ENCODE peak calls at places on chromosome 22, in nine cellular contexts. Y is upper lobe of right lung, S is right lobe of liver, N is NB4, W is tibial nerve, M is thoracic aorta, X is HFFc6, Q is progenitor cell of endocrine pancreas, E is neural crest cell. Z is an unnamed sample.

GRCh38 chr22:23369054-23369685 is 188.9 kb downstream of the BCR start:
- DNase-seq in Y (no peak), S (no peak), N (no peak), W (no peak), M (no peak), X (no peak), Q (no peak), E (no peak), Z (no peak)

GRCh38 chr22:33565580-33565995 is 354.7 kb downstream of the LARGE1 start:
- DNase-seq in Y (no peak), S (no peak), N (no peak), W (no peak), M (no peak), X (no peak), Q (no peak), E (no peak), Z (no peak)

GRCh38 chr22:24474221-24474620 is 20.9 kb upstream of the UPB1 start:
- DNase-seq in Y (no peak), S (peak), N (no peak), W (no peak), M (no peak), X (peak), Q (no peak), E (no peak), Z (peak)

GRCh38 chr22:25514436-25514835 is 50.0 kb upstream of the GRK3 start:
- DNase-seq in Y (no peak), S (no peak), N (no peak), W (no peak), M (no peak), X (no peak), Q (no peak), E (no peak), Z (peak)

GRCh38 chr22:37329239-37330140 is 47.2 kb downstream of the CYTH4 start:
- DNase-seq in Y (no peak), S (no peak), N (no peak), W (no peak), M (no peak), X (peak), Q (no peak), E (no peak), Z (no peak)

GRCh38 chr22:47123006-47123826 is 360.8 kb downstream of the TBC1D22A start:
- DNase-seq in Y (peak), S (no peak), N (no peak), W (no peak), M (no peak), X (no peak), Q (no peak), E (no peak), Z (peak)

GRCh38 chr22:29330753-29331152 is 15.3 kb upstream of the RASL10A start:
- DNase-seq in Y (no peak), S (peak), N (peak), W (no peak), M (no peak), X (peak), Q (no peak), E (peak), Z (no peak)

GRCh38 chr22:26646158-26646557 is 11.2 kb upstream of the MIAT start:
- DNase-seq in Y (no peak), S (no peak), N (no peak), W (no peak), M (no peak), X (peak), Q (no peak), E (no peak), Z (no peak)

GRCh38 chr22:45968751-45969413 is 8.1 kb downstream of the WNT7B start:
- DNase-seq in Y (no peak), S (no peak), N (peak), W (no peak), M (no peak), X (peak), Q (no peak), E (no peak), Z (peak)

GRCh38 chr22:39661842-39662676 is 91.5 kb downstream of the CACNA1I start:
- DNase-seq in Y (no peak), S (no peak), N (no peak), W (no peak), M (no peak), X (no peak), Q (peak), E (no peak), Z (peak)

GRCh38 chr22:24424001-24424900 is 3.1 kb upstream of the ADORA2A start:
- DNase-seq in Y (no peak), S (peak), N (peak), W (no peak), M (no peak), X (no peak), Q (no peak), E (no peak), Z (no peak)

GRCh38 chr22:33864723-33865130 is 55.5 kb downstream of the LARGE1 start:
- DNase-seq in Y (no peak), S (peak), N (peak), W (no peak), M (no peak), X (no peak), Q (no peak), E (no peak), Z (no peak)

GRCh38 chr22:37566903-37567798 is 6.9 kb downstream of the CDC42EP1 start:
- DNase-seq in Y (peak), S (peak), N (peak), W (peak), M (no peak), X (no peak), Q (peak), E (peak), Z (no peak)

GRCh38 chr22:17120281-17120680 is 879 bp downstream of the TMEM121B start:
- DNase-seq in Y (peak), S (peak), N (peak), W (no peak), M (no peak), X (no peak), Q (peak), E (peak), Z (peak)

GRCh38 chr22:45268958-45269844 is 15.5 kb upstream of the UPK3A start:
- DNase-seq in Y (peak), S (peak), N (peak), W (peak), M (no peak), X (peak), Q (peak), E (peak), Z (peak)

GRCh38 chr22:39965749-39966148 is 5.6 kb downstream of the TMA7B start:
- DNase-seq in Y (no peak), S (no peak), N (no peak), W (no peak), M (no peak), X (no peak), Q (no peak), E (no peak), Z (no peak)

GRCh38 chr22:46576556-46577351 is 39.3 kb upstream of the CELSR1 start:
- DNase-seq in Y (peak), S (peak), N (peak), W (no peak), M (no peak), X (no peak), Q (peak), E (no peak), Z (peak)

GRCh38 chr22:23534201-23534850 is 45.8 kb downstream of the IGLL1 start:
- DNase-seq in Y (peak), S (peak), N (no peak), W (no peak), M (no peak), X (no peak), Q (no peak), E (no peak), Z (no peak)

GRCh38 chr22:45717787-45718186 is 46.2 kb downstream of the ATXN10 start:
- DNase-seq in Y (no peak), S (no peak), N (no peak), W (no peak), M (no peak), X (peak), Q (no peak), E (no peak), Z (peak)

GRCh38 chr22:46043816-46044717 is 67.1 kb upstream of the WNT7B start:
- DNase-seq in Y (peak), S (peak), N (no peak), W (no peak), M (no peak), X (no peak), Q (no peak), E (no peak), Z (no peak)

GRCh38 chr22:49368221-49368975 is 459.3 kb downstream of the BRD1 start:
- DNase-seq in Y (peak), S (no peak), N (no peak), W (peak), M (no peak), X (no peak), Q (no peak), E (no peak), Z (no peak)

GRCh38 chr22:49255154-49255553 is 572.5 kb downstream of the BRD1 start:
- DNase-seq in Y (no peak), S (no peak), N (no peak), W (no peak), M (no peak), X (no peak), Q (no peak), E (no peak), Z (no peak)

GRCh38 chr22:49328630-49329405 is 498.9 kb downstream of the BRD1 start:
- DNase-seq in Y (peak), S (no peak), N (no peak), W (no peak), M (no peak), X (no peak), Q (peak), E (no peak), Z (no peak)

GRCh38 chr22:48925450-48925849 is 902.2 kb downstream of the BRD1 start:
- DNase-seq in Y (no peak), S (no peak), N (no peak), W (no peak), M (no peak), X (no peak), Q (no peak), E (no peak), Z (no peak)

GRCh38 chr22:24810043-24810749 is 4.2 kb downstream of the SGSM1 start:
- DNase-seq in Y (no peak), S (no peak), N (no peak), W (no peak), M (peak), X (no peak), Q (no peak), E (no peak), Z (no peak)

GRCh38 chr22:29503811-29504372 is 23.9 kb downstream of the NEFH start:
- DNase-seq in Y (no peak), S (peak), N (peak), W (peak), M (no peak), X (peak), Q (no peak), E (no peak), Z (no peak)

DNA sequence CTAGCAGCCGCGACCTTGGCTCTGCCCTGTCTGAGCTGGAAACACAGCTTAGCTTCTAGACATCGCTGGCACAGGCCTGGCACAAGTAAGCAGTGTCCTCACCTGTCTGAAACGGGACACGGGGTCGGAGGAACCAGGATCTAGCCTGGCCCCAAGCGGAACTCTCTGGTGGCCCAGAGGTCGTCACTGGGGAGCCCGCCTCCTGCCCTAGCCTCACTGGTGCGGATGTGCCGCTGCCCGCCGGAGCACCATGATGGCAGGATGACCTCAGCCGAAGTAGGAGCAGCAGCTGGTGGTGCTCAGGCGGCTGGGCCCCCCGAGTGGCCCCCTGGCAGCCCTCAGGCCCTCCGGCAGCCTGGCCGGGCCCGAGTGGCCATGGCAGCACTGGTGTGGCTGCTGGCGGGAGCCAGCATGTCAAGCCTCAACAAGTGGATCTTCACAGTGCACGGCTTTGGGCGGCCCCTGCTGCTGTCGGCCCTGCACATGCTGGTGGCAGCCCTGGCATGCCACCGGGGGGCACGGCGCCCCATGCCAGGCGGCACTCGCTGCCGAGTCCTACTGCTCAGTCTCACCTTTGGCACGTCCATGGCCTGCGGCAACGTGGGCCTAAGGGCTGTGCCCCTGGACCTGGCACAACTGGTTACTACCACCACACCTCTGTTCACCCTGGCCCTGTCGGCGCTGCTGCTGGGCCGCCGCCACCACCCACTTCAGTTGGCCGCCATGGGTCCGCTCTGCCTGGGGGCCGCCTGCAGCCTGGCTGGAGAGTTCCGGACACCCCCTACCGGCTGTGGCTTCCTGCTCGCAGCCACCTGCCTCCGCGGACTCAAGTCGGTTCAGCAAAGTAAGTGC is 871 bp downstream of the SLC35E4 start:
- DNase-seq in Y (no peak), S (no peak), N (no peak), W (no peak), M (no peak), X (no peak), Q (no peak), E (no peak), Z (no peak)
- TF ChIP-seq CTCF in Y (no peak), S (no peak), N (no peak), W (no peak), M (no peak), X (no peak), Q (no peak), E (no peak), Z (no peak)

GRCh38 chr22:27800250-27801131 is 1.1 kb downstream of the MN1 start:
- DNase-seq in Y (no peak), S (no peak), N (no peak), W (no peak), M (no peak), X (no peak), Q (no peak), E (peak), Z (peak)

GRCh38 chr22:27801616-27802388 is at the start of gene MN1:
- DNase-seq in Y (peak), S (peak), N (no peak), W (peak), M (no peak), X (no peak), Q (peak), E (peak), Z (peak)

GRCh38 chr22:27799334-27800249 is 2.0 kb downstream of the MN1 start:
- DNase-seq in Y (no peak), S (peak), N (no peak), W (no peak), M (no peak), X (no peak), Q (no peak), E (peak), Z (peak)

GRCh38 chr22:27802389-27803079 is 978 bp upstream of the MN1 start:
- DNase-seq in Y (no peak), S (no peak), N (no peak), W (no peak), M (no peak), X (no peak), Q (no peak), E (no peak), Z (no peak)

GRCh38 chr22:27801197-27801615 is 350 bp downstream of the MN1 start:
- DNase-seq in Y (peak), S (no peak), N (no peak), W (no peak), M (no peak), X (no peak), Q (peak), E (peak), Z (peak)
- TF ChIP-seq CTCF in Y (no peak), S (no peak), N (no peak), W (no peak), M (no peak), X (no peak), Q (no peak), E (no peak), Z (no peak)

DNA sequence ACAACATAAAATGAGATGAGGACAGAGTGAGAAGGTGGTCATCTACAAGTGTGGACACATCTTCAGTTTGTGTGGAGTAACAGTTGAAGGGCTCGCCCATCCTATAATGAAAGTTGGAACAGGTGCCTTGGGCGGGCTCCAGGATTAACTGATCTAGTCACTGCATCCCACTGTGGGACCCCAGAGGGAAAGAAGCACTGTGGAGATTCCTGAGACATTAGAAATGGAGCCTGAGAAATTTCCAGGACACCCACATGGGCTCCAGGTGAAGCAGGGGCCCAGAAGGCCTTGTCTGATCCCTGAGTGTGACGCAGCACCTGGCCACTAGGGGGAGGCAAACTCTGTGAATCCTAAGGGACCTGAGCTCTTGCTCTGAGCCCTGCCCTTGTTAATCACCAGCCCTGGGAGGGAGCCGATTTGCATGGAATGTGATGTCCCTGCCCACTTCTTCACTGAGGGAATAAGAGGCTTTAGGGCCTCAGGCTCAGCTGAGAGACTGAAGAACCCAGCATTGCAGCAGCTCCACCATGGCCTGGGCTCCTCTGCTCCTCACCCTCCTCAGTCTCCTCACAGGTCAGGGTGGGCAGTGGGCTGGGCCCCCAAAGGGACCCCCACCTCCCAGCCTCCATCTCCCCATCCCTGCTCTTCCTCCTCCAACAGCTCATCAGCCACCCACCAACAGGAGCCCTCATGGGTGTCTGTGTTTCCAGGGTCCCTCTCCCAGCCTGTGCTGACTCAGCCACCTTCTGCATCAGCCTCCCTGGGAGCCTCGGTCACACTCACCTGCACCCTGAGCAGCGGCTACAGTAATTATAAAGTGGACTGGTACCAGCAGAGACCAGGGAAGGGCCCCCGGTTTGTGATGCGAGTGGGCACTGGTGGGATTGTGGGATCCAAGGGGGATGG is 98.4 kb downstream of the VPREB1 start:
- DNase-seq in Y (peak), S (peak), N (peak), W (peak), M (no peak), X (no peak), Q (peak), E (peak), Z (peak)
- TF ChIP-seq CTCF in Y (peak), S (peak), N (peak), W (peak), M (peak), X (peak), Q (peak), E (peak), Z (peak)

GRCh38 chr22:35155403-35156025 is 89.6 kb downstream of the ISX start:
- DNase-seq in Y (peak), S (no peak), N (peak), W (no peak), M (no peak), X (no peak), Q (no peak), E (no peak), Z (no peak)
- TF ChIP-seq CTCF in Y (no peak), S (no peak), N (peak), W (no peak), M (no peak), X (no peak), Q (no peak), E (no peak), Z (no peak)

GRCh38 chr22:43481528-43482309 is 69.9 kb downstream of the MPPED1 start:
- DNase-seq in Y (no peak), S (no peak), N (peak), W (no peak), M (no peak), X (no peak), Q (no peak), E (no peak), Z (no peak)
- TF ChIP-seq CTCF in Y (no peak), S (no peak), N (peak), W (no peak), M (no peak), X (no peak), Q (peak), E (peak), Z (no peak)

DNA sequence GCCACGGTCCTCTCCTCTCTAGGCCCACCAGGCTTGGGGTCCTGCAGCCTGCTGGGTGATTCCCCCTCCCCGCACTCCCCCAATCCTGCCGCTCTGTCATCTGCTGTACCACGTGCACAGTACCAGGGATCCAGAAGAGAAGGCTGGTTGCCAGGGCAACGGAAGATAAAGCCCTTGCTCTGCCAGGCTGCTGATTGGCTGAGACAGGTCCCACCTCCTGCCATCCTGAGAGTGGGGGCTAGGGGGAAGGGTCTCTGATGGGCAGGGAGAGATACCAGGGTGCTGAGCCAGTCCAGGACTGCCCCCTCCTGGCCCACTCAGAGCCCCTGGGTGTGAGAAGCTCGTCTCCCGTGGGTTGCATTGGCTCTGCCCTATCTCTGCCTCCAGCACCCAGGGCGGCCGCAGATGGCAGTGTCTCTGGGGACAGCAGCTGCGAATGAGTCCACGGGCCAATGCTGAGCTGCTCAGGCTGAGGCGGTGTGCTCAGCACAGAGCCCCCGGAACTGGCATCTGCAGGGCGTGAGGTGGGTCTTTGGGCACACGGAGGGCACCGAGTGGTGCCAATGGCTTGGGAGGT is at the start of gene SMIM45:
- DNase-seq in Y (no peak), S (no peak), N (no peak), W (no peak), M (no peak), X (no peak), Q (no peak), E (peak), Z (no peak)
- TF ChIP-seq CTCF in Y (no peak), S (no peak), N (no peak), W (no peak), M (no peak), X (peak), Q (no peak), E (no peak), Z (no peak)

DNA sequence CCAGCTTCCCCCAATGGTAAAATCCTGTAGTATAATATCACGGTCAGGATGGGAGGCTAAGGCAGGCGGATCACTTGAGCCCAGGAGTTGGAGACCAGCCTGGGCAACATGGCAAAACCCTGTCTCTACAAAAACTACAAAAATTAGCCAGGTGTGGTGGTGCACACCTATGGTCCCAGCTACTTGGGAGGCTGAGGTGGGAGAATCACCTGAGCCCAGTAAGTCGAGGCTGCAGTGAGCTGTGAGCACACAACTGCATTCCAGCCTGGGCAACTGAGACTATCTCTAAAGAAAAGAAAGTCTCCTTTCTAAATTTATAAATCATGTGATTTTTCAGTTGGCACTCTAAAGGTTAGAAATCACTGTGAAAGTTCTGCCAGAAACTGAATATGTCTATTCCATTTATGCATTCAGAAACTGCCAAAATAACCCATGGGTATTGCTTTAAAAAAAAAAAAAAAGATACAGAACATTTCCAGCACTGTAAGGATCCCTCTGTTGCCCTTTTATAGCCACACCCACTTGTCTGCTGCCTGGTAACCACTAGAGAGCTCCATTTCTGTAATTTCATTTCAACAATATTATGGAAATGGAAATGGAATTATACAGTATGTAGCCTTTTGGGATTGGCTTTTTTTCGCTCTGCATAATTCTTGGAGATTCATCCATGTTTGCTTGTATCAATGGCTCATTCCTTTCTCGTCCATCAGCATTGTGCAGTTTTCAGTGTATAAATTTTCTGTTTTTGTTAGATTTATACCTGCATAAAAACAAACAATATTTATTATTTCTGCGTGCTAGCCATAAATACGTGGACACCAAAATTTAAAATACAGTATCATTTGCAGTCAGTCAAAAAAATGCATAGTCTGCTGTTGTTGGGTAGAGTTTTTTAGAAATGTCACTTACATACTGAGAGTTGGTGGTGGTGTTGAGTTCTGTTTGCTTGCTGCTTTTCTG is 9.4 kb downstream of the CDC45 start:
- DNase-seq in Y (no peak), S (no peak), N (no peak), W (no peak), M (no peak), X (no peak), Q (no peak), E (no peak), Z (no peak)
- TF ChIP-seq CTCF in Y (no peak), S (no peak), N (no peak), W (no peak), M (no peak), X (no peak), Q (no peak), E (no peak), Z (no peak)

Z was measured in RWPE1.